ENCODE peak calls at places on chromosomes 2 and 18, in five cellular contexts. J is HAP-1; Q is adipocyte; I is NCI-H187; N is CD4-positive, CD25-positive, alpha-beta regulatory T cell. U is an unnamed sample.

GRCh38 chr2:230927711-230928341 is 2.8 kb upstream of the GPR55 start:
- DNase-seq in I (no peak), N (peak; percentile 40), Q (no peak), J (no peak), U (no peak)

GRCh38 chr2:85437488-85438290 is 19.2 kb downstream of the SH2D6 start:
- DNase-seq in Q (peak; percentile 77), I (peak; percentile 32), N (peak; percentile 87), J (peak; percentile 86), U (peak; percentile 32)

GRCh38 chr2:127576433-127577207 is 41.1 kb downstream of the MYO7B start:
- DNase-seq in J (peak; percentile 5), I (no peak), N (no peak), Q (peak; percentile 94), U (no peak)

GRCh38 chr18:79458131-79458838 is 62.6 kb downstream of the NFATC1 start:
- DNase-seq in I (no peak), Q (peak; percentile 91), N (no peak), J (no peak), U (no peak)

GRCh38 chr2:7745369-7745768 is 828.2 kb downstream of the RNF144A start:
- DNase-seq in I (no peak), J (no peak), Q (peak; percentile 64), N (no peak), U (no peak)

GRCh38 chr2:159108178-159108893 is 139.9 kb downstream of the TANC1 start:
- DNase-seq in I (no peak), Q (no peak), J (no peak), N (no peak), U (no peak)

GRCh38 chr18:12839526-12840196 is 44.4 kb downstream of the PTPN2 start:
- DNase-seq in N (peak; percentile 94), Q (peak; percentile 40), I (no peak), J (no peak), U (peak; percentile 84)

GRCh38 chr2:1081411-1082225 is 131.0 kb downstream of the SNTG2 start:
- DNase-seq in Q (peak; percentile 4), I (no peak), J (no peak), N (no peak), U (no peak)

U was measured in KG1.